ENCODE peak calls at places on chromosomes 4 and X, in four cellular contexts. B is neural progenitor cell, X is foreskin keratinocyte, G is ovary. Y is an unnamed sample.
A peak's percentile ranks its signal among the peaks of the same experiment; 100 is the strongest.

GRCh38 chr4:173538148-173538902 is 8.3 kb upstream of the HAND2 start:
- DNase-seq in B (peak; percentile 61), X (no peak), G (peak; percentile 64), Y (no peak)

GRCh38 chrX:14398725-14399124 is 130.6 kb upstream of the GLRA2 start:
- DNase-seq in B (no peak), X (peak; percentile 85), G (no peak), Y (peak; percentile 86)

GRCh38 chrX:19886888-19887531 is 390 bp downstream of the SH3KBP1 start:
- DNase-seq in X (no peak), B (peak; percentile 42), G (peak; percentile 64), Y (no peak)

GRCh38 chr4:78629991-78630541 is 78.5 kb downstream of the ANXA3 start:
- DNase-seq in X (no peak), B (no peak), G (no peak), Y (no peak)

GRCh38 chrX:77918568-77918967 is 8.1 kb downstream of the ATP7A start:
- DNase-seq in B (no peak), G (no peak), X (no peak), Y (no peak)

GRCh38 chr4:176377705-176378302 is 58.0 kb downstream of the SPCS3 start:
- DNase-seq in G (no peak), B (no peak), X (peak; percentile 43), Y (peak; percentile 8)

GRCh38 chr4:185396724-185397402 is at the start of gene ANKRD37:
- DNase-seq in X (peak; percentile 66), B (no peak), G (no peak), Y (no peak)

GRCh38 chrX:138995458-138995857 is 283.9 kb upstream of the FGF13 start:
- DNase-seq in G (no peak), B (no peak), X (no peak), Y (no peak)

GRCh38 chr4:46909078-46909477 is at the start of gene COX7B2:
- DNase-seq in X (no peak), G (no peak), B (no peak), Y (no peak)

GRCh38 chr4:2936773-2937145 is 26.4 kb downstream of the NOP14 start:
- DNase-seq in G (peak; percentile 44), X (peak; percentile 95), B (no peak), Y (peak; percentile 89)

GRCh38 chr4:7434766-7435150 is at the start of gene PSAPL1:
- DNase-seq in B (peak; percentile 31), G (peak; percentile 81), X (peak; percentile 39), Y (no peak)

GRCh38 chrX:103710609-103711008 is at the start of gene TMEM31:
- DNase-seq in B (no peak), X (no peak), G (no peak), Y (no peak)

GRCh38 chrX:54923376-54923775 is 2.8 kb downstream of the TRO start:
- DNase-seq in B (no peak), G (no peak), X (no peak), Y (no peak)

GRCh38 chrX:108312938-108313337 is 125.3 kb downstream of the COL4A6 start:
- DNase-seq in X (peak; percentile 82), B (peak; percentile 29), G (no peak), Y (peak; percentile 54)

GRCh38 chr4:185122681-185123345 is 20.3 kb upstream of the SLC25A4 start:
- DNase-seq in B (no peak), X (no peak), G (no peak), Y (no peak)

GRCh38 chr4:37981844-37982720 is 21.9 kb downstream of the PTTG2 start:
- DNase-seq in G (no peak), X (peak; percentile 24), B (no peak), Y (no peak)

GRCh38 chrX:77668391-77669237 is 117.4 kb downstream of the ATRX start:
- DNase-seq in G (no peak), B (no peak), X (peak; percentile 47), Y (peak; percentile 0)

GRCh38 chr4:6781113-6781512 is 1.4 kb upstream of the KIAA0232 start:
- DNase-seq in B (no peak), X (no peak), G (peak; percentile 53), Y (no peak)

GRCh38 chr4:176436500-176436973 is 116.8 kb downstream of the SPCS3 start:
- DNase-seq in B (no peak), X (peak; percentile 100), G (no peak), Y (peak; percentile 79)

GRCh38 chr4:94349193-94349592 is 6.6 kb upstream of the HPGDS start:
- DNase-seq in X (no peak), B (no peak), G (no peak), Y (no peak)

GRCh38 chrX:154097003-154097596 is 417 bp downstream of the MECP2 start:
- DNase-seq in X (peak; percentile 9), G (peak; percentile 87), B (peak; percentile 91), Y (no peak)

GRCh38 chrX:2875798-2876399 is 47.2 kb downstream of the GYG2 start:
- DNase-seq in G (no peak), X (no peak), B (peak; percentile 50), Y (no peak)

GRCh38 chrX:130625381-130625780 is 223.6 kb downstream of the RBMX2 start:
- DNase-seq in B (peak; percentile 26), G (no peak), X (no peak), Y (no peak)

GRCh38 chr4:134201216-134202098 is at the start of gene PABPC4L:
- DNase-seq in X (peak; percentile 56), B (peak; percentile 54), G (peak; percentile 57), Y (no peak)

GRCh38 chr4:100083289-100083688 is 107.0 kb downstream of the DDIT4L start:
- DNase-seq in X (no peak), B (no peak), G (no peak), Y (no peak)

GRCh38 chr4:88791274-88791673 is 93.6 kb upstream of the NAP1L5 start:
- DNase-seq in X (peak; percentile 58), G (no peak), B (no peak), Y (no peak)

GRCh38 chrX:110248582-110248981 is 69.3 kb downstream of the AMMECR1 start:
- DNase-seq in G (no peak), B (no peak), X (peak; percentile 52), Y (no peak)

GRCh38 chr4:3774253-3774883 is 8.2 kb downstream of the ADRA2C start:
- DNase-seq in B (no peak), X (no peak), G (no peak), Y (no peak)

GRCh38 chr4:8110071-8110986 is 48.3 kb downstream of the ABLIM2 start:
- DNase-seq in X (peak; percentile 95), G (no peak), B (peak; percentile 75), Y (peak; percentile 51)

GRCh38 chr4:123995939-123996338 is 599.3 kb downstream of the SPRY1 start:
- DNase-seq in G (no peak), X (peak; percentile 79), B (no peak), Y (peak; percentile 40)

GRCh38 chrX:49844622-49845021 is 15.5 kb downstream of the PAGE4 start:
- DNase-seq in G (no peak), B (no peak), X (no peak), Y (no peak)

GRCh38 chr4:187944179-187944578 is 51.4 kb upstream of the ZFP42 start:
- DNase-seq in B (no peak), X (no peak), G (no peak), Y (no peak)

GRCh38 chrX:12702509-12703091 is 88.6 kb upstream of the PRPS2 start:
- DNase-seq in G (no peak), B (peak; percentile 4), X (peak; percentile 65), Y (peak; percentile 22)

GRCh38 chr4:158768577-158769174 is at the start of gene FNIP2:
- DNase-seq in G (peak; percentile 91), B (peak; percentile 93), X (peak; percentile 45), Y (no peak)

GRCh38 chr4:158771776-158772175 is 3.0 kb downstream of the FNIP2 start:
- DNase-seq in G (no peak), X (no peak), B (no peak), Y (no peak)

GRCh38 chr4:158770671-158771070 is 1.8 kb downstream of the FNIP2 start:
- DNase-seq in B (no peak), G (no peak), X (no peak), Y (no peak)

GRCh38 chr4:158766419-158767044 is 2.3 kb upstream of the FNIP2 start:
- DNase-seq in B (no peak), X (no peak), G (no peak), Y (no peak)

GRCh38 chr4:158769175-158769831 is 477 bp downstream of the FNIP2 start:
- DNase-seq in X (peak; percentile 44), G (peak; percentile 70), B (no peak), Y (no peak)
- H3K27ac ChIP-seq in X (peak overlapping the region; percentile 23), G (peak overlapping the region; percentile 67), B (no peak overlapping the region), Y (peak overlapping the region; percentile 50)

GRCh38 chr4:145177511-145177905 is 2.9 kb downstream of the OTUD4 start:
- DNase-seq in X (peak; percentile 28), B (no peak), G (no peak), Y (no peak)
- H3K27ac ChIP-seq in X (peak overlapping the region; percentile 66), B (no peak overlapping the region), G (peak overlapping the region; percentile 97), Y (peak overlapping the region; percentile 87)

DNA sequence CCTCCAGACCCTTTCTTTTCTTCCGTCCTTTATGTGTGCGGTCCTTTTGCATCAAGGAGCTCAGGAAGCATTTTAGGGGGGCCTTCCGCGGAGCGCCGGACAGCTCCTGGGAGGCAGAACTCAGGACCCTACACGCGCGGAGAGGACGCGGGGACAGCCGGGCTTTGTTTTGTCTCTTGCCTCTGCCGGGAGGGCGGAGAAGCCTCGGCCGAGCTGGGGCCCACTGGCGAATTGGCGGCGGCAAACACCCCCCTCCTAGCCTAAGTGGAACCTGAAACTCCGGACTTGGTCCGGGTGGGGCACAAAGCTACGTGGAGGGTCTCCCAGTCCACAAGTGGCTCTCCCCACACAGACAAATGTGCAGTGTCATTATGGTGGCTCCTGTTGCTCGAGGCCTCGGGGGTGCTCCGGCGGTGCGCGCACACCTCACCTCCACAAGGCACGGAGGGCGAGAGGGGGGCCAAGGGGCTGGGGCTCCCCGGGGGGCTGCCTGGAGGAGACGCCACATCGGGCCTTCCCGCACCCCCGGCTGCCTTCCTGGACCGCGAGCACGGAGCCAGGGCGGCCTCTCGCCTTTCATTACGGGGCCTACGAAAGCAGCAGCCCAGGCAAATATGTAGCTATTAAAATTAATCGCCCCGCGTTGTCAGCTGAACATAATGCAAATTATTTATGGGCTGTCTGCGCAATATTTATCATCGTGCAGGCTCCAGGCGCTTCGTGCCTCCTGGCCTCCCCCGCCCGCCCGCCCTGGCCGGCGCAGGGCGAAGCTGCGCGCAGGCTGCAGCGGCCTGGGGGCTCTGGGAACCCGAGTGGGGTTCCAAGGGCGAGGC is 70.6 kb upstream of the BCOR start:
- DNase-seq in G (peak; percentile 42), B (peak; percentile 20), X (no peak), Y (no peak)
- H3K27ac ChIP-seq in G (peak overlapping the region; percentile 89), B (no peak overlapping the region), X (no peak overlapping the region), Y (no peak overlapping the region)

DNA sequence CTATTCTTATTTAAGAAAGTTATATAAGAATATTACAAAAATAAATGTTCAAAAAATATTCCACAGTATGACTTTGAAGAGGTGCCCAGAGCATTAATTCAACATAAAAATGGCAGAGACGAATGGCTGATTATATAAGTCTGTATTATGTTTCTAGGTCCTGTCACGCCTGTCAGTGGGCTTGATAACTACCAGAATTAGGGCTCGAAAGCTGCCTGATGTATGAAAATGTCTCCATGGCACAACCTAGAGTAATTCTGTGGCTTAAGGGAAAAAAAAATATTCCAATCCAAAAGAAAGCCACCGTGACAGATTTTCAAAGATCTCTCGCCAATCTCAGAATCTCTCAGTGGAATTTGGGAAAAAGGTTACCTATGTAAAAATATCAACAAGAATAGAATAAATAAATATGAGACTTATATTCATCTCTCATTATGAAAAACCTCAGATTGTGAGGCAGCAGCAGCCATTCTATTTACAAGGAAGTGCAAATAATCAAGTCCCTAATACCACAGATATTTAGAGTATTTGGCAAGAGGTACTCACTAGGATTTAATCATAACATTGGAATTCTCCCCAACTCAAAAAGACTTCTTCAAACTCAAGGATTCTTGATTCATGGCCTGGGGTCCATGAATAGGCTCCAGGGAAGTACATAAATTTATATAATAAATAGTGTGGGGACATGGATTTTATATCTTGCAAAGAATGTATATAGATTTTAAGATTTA is 489.1 kb upstream of the INTU start:
- DNase-seq in G (no peak), X (peak; percentile 47), B (no peak), Y (no peak)
- H3K27ac ChIP-seq in G (no peak overlapping the region), X (no peak overlapping the region), B (no peak overlapping the region), Y (no peak overlapping the region)

GRCh38 chr4:75844151-75844662 is 58.0 kb downstream of the PPEF2 start:
- DNase-seq in G (no peak), X (peak; percentile 20), B (no peak), Y (no peak)
- H3K27ac ChIP-seq in G (peak overlapping the region; percentile 49), X (no peak overlapping the region), B (no peak overlapping the region), Y (no peak overlapping the region)